ENCODE peak calls at places on chromosomes 6 and 20, in seven cellular contexts. L, H, S, B, V, I and M are unnamed samples.

GRCh38 chr20:21504323-21504722 is 9.5 kb downstream of the NKX2-2 start:
- DNase-seq in I (no peak), L (no peak), S (no peak), V (no peak), H (no peak), B (no peak), M (no peak)

GRCh38 chr20:57756921-57757320 is 47.1 kb upstream of the PMEPA1 start:
- DNase-seq in S (no peak), B (no peak), I (no peak), V (no peak), L (no peak), H (no peak), M (no peak)

GRCh38 chr20:11777861-11778570 is 139.7 kb upstream of the BTBD3 start:
- DNase-seq in S (no peak), B (no peak), L (no peak), V (no peak), H (no peak), I (peak; percentile 85), M (no peak)

GRCh38 chr20:20410678-20411077 is 42.8 kb downstream of the INSM1 start:
- DNase-seq in V (no peak), H (no peak), L (no peak), I (no peak), B (no peak), S (peak; percentile 87), M (no peak)

GRCh38 chr20:24662756-24663399 is 193.4 kb downstream of the SYNDIG1 start:
- DNase-seq in H (no peak), L (no peak), S (no peak), I (peak; percentile 48), B (no peak), V (no peak), M (no peak)

GRCh38 chr20:63968136-63968927 is 1.4 kb downstream of the ZNF512B start:
- DNase-seq in B (no peak), L (no peak), S (no peak), H (no peak), V (no peak), I (no peak), M (no peak)

GRCh38 chr6:75331134-75331533 is 46.5 kb upstream of the TMEM30A start:
- DNase-seq in V (no peak), H (no peak), L (no peak), B (no peak), S (no peak), I (peak; percentile 95), M (no peak)

GRCh38 chr6:137819740-137820139 is 47.3 kb upstream of the TNFAIP3 start:
- DNase-seq in I (no peak), H (no peak), V (no peak), S (no peak), L (no peak), B (no peak), M (no peak)